ENCODE peak calls at places on chromosomes 3 and 15, in nine cellular contexts. One of them, this sample, is unnamed.

GRCh38 chr3:16741103-16741758 is 136.0 kb upstream of the DAZL start:
- DNase-seq in Calu3: no peak
- DNase-seq in amniotic stem cell: no peak
- DNase-seq in Right ventricle myocardium superior: no peak
- DNase-seq in BE2C: no peak
- DNase-seq in activated CD4-positive, CD25-positive, alpha-beta regulatory T cell treated with anti-CD3 and anti-CD28 coated beads, Interleukin-2, amount 50 U/mL, for 72 hours: no peak
- DNase-seq in hepatocyte: no peak
- DNase-seq in cardiac fibroblast: peak
- DNase-seq in NCI-H1105: no peak
- DNase-seq in this sample: peak

GRCh38 chr3:13419356-13420050 is 619 bp downstream of the NUP210 start:
- DNase-seq in Calu3: peak
- DNase-seq in amniotic stem cell: no peak
- DNase-seq in Right ventricle myocardium superior: peak
- DNase-seq in BE2C: peak
- DNase-seq in activated CD4-positive, CD25-positive, alpha-beta regulatory T cell treated with anti-CD3 and anti-CD28 coated beads, Interleukin-2, amount 50 U/mL, for 72 hours: peak
- DNase-seq in hepatocyte: peak
- DNase-seq in cardiac fibroblast: no peak
- DNase-seq in NCI-H1105: no peak
- DNase-seq in this sample: no peak

GRCh38 chr15:50685976-50686467 is 575 bp downstream of the TRPM7 start:
- DNase-seq in Calu3: peak
- DNase-seq in amniotic stem cell: peak
- DNase-seq in Right ventricle myocardium superior: peak
- DNase-seq in BE2C: peak
- DNase-seq in activated CD4-positive, CD25-positive, alpha-beta regulatory T cell treated with anti-CD3 and anti-CD28 coated beads, Interleukin-2, amount 50 U/mL, for 72 hours: no peak
- DNase-seq in hepatocyte: peak
- DNase-seq in cardiac fibroblast: peak
- DNase-seq in NCI-H1105: peak
- DNase-seq in this sample: peak

GRCh38 chr15:82625136-82625535 is 22.0 kb downstream of the CPEB1 start:
- DNase-seq in Calu3: no peak
- DNase-seq in amniotic stem cell: no peak
- DNase-seq in Right ventricle myocardium superior: no peak
- DNase-seq in BE2C: no peak
- DNase-seq in activated CD4-positive, CD25-positive, alpha-beta regulatory T cell treated with anti-CD3 and anti-CD28 coated beads, Interleukin-2, amount 50 U/mL, for 72 hours: no peak
- DNase-seq in hepatocyte: no peak
- DNase-seq in cardiac fibroblast: no peak
- DNase-seq in NCI-H1105: no peak
- DNase-seq in this sample: no peak

GRCh38 chr3:142888099-142888483 is 792 bp downstream of the PCOLCE2 start:
- DNase-seq in Calu3: peak
- DNase-seq in amniotic stem cell: no peak
- DNase-seq in Right ventricle myocardium superior: peak
- DNase-seq in BE2C: peak
- DNase-seq in activated CD4-positive, CD25-positive, alpha-beta regulatory T cell treated with anti-CD3 and anti-CD28 coated beads, Interleukin-2, amount 50 U/mL, for 72 hours: no peak
- DNase-seq in hepatocyte: peak
- DNase-seq in cardiac fibroblast: peak
- DNase-seq in NCI-H1105: peak
- DNase-seq in this sample: peak

GRCh38 chr15:78988361-78988911 is 43.6 kb upstream of the CTSH start:
- DNase-seq in Calu3: peak
- DNase-seq in amniotic stem cell: peak
- DNase-seq in Right ventricle myocardium superior: peak
- DNase-seq in BE2C: no peak
- DNase-seq in activated CD4-positive, CD25-positive, alpha-beta regulatory T cell treated with anti-CD3 and anti-CD28 coated beads, Interleukin-2, amount 50 U/mL, for 72 hours: no peak
- DNase-seq in hepatocyte: peak
- DNase-seq in cardiac fibroblast: peak
- DNase-seq in NCI-H1105: no peak
- DNase-seq in this sample: peak

GRCh38 chr15:59953392-59953883 is 50.7 kb upstream of the FOXB1 start:
- DNase-seq in Calu3: peak
- DNase-seq in amniotic stem cell: no peak
- DNase-seq in Right ventricle myocardium superior: no peak
- DNase-seq in BE2C: no peak
- DNase-seq in activated CD4-positive, CD25-positive, alpha-beta regulatory T cell treated with anti-CD3 and anti-CD28 coated beads, Interleukin-2, amount 50 U/mL, for 72 hours: no peak
- DNase-seq in hepatocyte: peak
- DNase-seq in cardiac fibroblast: no peak
- DNase-seq in NCI-H1105: peak
- DNase-seq in this sample: no peak

GRCh38 chr3:9947025-9947995 is 4.9 kb downstream of the PRRT3 start:
- DNase-seq in Calu3: peak
- DNase-seq in amniotic stem cell: no peak
- DNase-seq in Right ventricle myocardium superior: peak
- DNase-seq in BE2C: peak
- DNase-seq in activated CD4-positive, CD25-positive, alpha-beta regulatory T cell treated with anti-CD3 and anti-CD28 coated beads, Interleukin-2, amount 50 U/mL, for 72 hours: no peak
- DNase-seq in hepatocyte: peak
- DNase-seq in cardiac fibroblast: peak
- DNase-seq in NCI-H1105: peak
- DNase-seq in this sample: peak

GRCh38 chr3:134211797-134212196 is 38.9 kb downstream of the RYK start:
- DNase-seq in Calu3: peak
- DNase-seq in amniotic stem cell: peak
- DNase-seq in Right ventricle myocardium superior: no peak
- DNase-seq in BE2C: peak
- DNase-seq in activated CD4-positive, CD25-positive, alpha-beta regulatory T cell treated with anti-CD3 and anti-CD28 coated beads, Interleukin-2, amount 50 U/mL, for 72 hours: no peak
- DNase-seq in hepatocyte: peak
- DNase-seq in cardiac fibroblast: peak
- DNase-seq in NCI-H1105: peak
- DNase-seq in this sample: peak

GRCh38 chr3:190586631-190587000 is 72.7 kb downstream of the IL1RAP start:
- DNase-seq in Calu3: peak
- DNase-seq in amniotic stem cell: peak
- DNase-seq in Right ventricle myocardium superior: no peak
- DNase-seq in BE2C: no peak
- DNase-seq in activated CD4-positive, CD25-positive, alpha-beta regulatory T cell treated with anti-CD3 and anti-CD28 coated beads, Interleukin-2, amount 50 U/mL, for 72 hours: peak
- DNase-seq in hepatocyte: peak
- DNase-seq in cardiac fibroblast: peak
- DNase-seq in NCI-H1105: no peak
- DNase-seq in this sample: peak

GRCh38 chr3:54556630-54557029 is 371.2 kb downstream of the LRTM1 start:
- DNase-seq in Calu3: no peak
- DNase-seq in amniotic stem cell: no peak
- DNase-seq in Right ventricle myocardium superior: no peak
- DNase-seq in BE2C: no peak
- DNase-seq in activated CD4-positive, CD25-positive, alpha-beta regulatory T cell treated with anti-CD3 and anti-CD28 coated beads, Interleukin-2, amount 50 U/mL, for 72 hours: no peak
- DNase-seq in hepatocyte: no peak
- DNase-seq in cardiac fibroblast: no peak
- DNase-seq in NCI-H1105: no peak
- DNase-seq in this sample: no peak

GRCh38 chr3:189324538-189325138 is 152.9 kb downstream of the TPRG1 start:
- DNase-seq in Calu3: peak
- DNase-seq in amniotic stem cell: no peak
- DNase-seq in Right ventricle myocardium superior: no peak
- DNase-seq in BE2C: no peak
- DNase-seq in activated CD4-positive, CD25-positive, alpha-beta regulatory T cell treated with anti-CD3 and anti-CD28 coated beads, Interleukin-2, amount 50 U/mL, for 72 hours: peak
- DNase-seq in hepatocyte: peak
- DNase-seq in cardiac fibroblast: peak
- DNase-seq in NCI-H1105: peak
- DNase-seq in this sample: peak

GRCh38 chr3:40580494-40581091 is 55.8 kb downstream of the ZNF621 start:
- DNase-seq in Calu3: peak
- DNase-seq in amniotic stem cell: peak
- DNase-seq in Right ventricle myocardium superior: peak
- DNase-seq in BE2C: peak
- DNase-seq in activated CD4-positive, CD25-positive, alpha-beta regulatory T cell treated with anti-CD3 and anti-CD28 coated beads, Interleukin-2, amount 50 U/mL, for 72 hours: peak
- DNase-seq in hepatocyte: peak
- DNase-seq in cardiac fibroblast: peak
- DNase-seq in NCI-H1105: peak
- DNase-seq in this sample: peak

GRCh38 chr3:38111696-38112377 is 25.1 kb downstream of the ACAA1 start:
- DNase-seq in Calu3: no peak
- DNase-seq in amniotic stem cell: no peak
- DNase-seq in Right ventricle myocardium superior: peak
- DNase-seq in BE2C: no peak
- DNase-seq in activated CD4-positive, CD25-positive, alpha-beta regulatory T cell treated with anti-CD3 and anti-CD28 coated beads, Interleukin-2, amount 50 U/mL, for 72 hours: peak
- DNase-seq in hepatocyte: no peak
- DNase-seq in cardiac fibroblast: no peak
- DNase-seq in NCI-H1105: no peak
- DNase-seq in this sample: no peak

GRCh38 chr3:27923349-27924068 is 201.4 kb upstream of the EOMES start:
- DNase-seq in Calu3: no peak
- DNase-seq in amniotic stem cell: no peak
- DNase-seq in Right ventricle myocardium superior: no peak
- DNase-seq in BE2C: no peak
- DNase-seq in activated CD4-positive, CD25-positive, alpha-beta regulatory T cell treated with anti-CD3 and anti-CD28 coated beads, Interleukin-2, amount 50 U/mL, for 72 hours: no peak
- DNase-seq in hepatocyte: no peak
- DNase-seq in cardiac fibroblast: no peak
- DNase-seq in NCI-H1105: no peak
- DNase-seq in this sample: no peak

GRCh38 chr3:172846103-172846561 is 95.6 kb downstream of the ECT2 start:
- DNase-seq in Calu3: no peak
- DNase-seq in amniotic stem cell: no peak
- DNase-seq in Right ventricle myocardium superior: no peak
- DNase-seq in BE2C: no peak
- DNase-seq in activated CD4-positive, CD25-positive, alpha-beta regulatory T cell treated with anti-CD3 and anti-CD28 coated beads, Interleukin-2, amount 50 U/mL, for 72 hours: no peak
- DNase-seq in hepatocyte: no peak
- DNase-seq in cardiac fibroblast: no peak
- DNase-seq in NCI-H1105: no peak
- DNase-seq in this sample: no peak

GRCh38 chr15:38461089-38461833 is 7.3 kb downstream of the FAM98B start:
- DNase-seq in Calu3: no peak
- DNase-seq in amniotic stem cell: no peak
- DNase-seq in Right ventricle myocardium superior: no peak
- DNase-seq in BE2C: no peak
- DNase-seq in activated CD4-positive, CD25-positive, alpha-beta regulatory T cell treated with anti-CD3 and anti-CD28 coated beads, Interleukin-2, amount 50 U/mL, for 72 hours: no peak
- DNase-seq in hepatocyte: no peak
- DNase-seq in cardiac fibroblast: peak
- DNase-seq in NCI-H1105: no peak
- DNase-seq in this sample: peak

GRCh38 chr3:159669753-159670152 is 318.9 kb upstream of the IL12A start:
- DNase-seq in Calu3: no peak
- DNase-seq in amniotic stem cell: no peak
- DNase-seq in Right ventricle myocardium superior: no peak
- DNase-seq in BE2C: no peak
- DNase-seq in activated CD4-positive, CD25-positive, alpha-beta regulatory T cell treated with anti-CD3 and anti-CD28 coated beads, Interleukin-2, amount 50 U/mL, for 72 hours: no peak
- DNase-seq in hepatocyte: peak
- DNase-seq in cardiac fibroblast: no peak
- DNase-seq in NCI-H1105: no peak
- DNase-seq in this sample: no peak

GRCh38 chr15:37872661-37873060 is 61.8 kb upstream of the TMCO5A start:
- DNase-seq in Calu3: no peak
- DNase-seq in amniotic stem cell: no peak
- DNase-seq in Right ventricle myocardium superior: no peak
- DNase-seq in BE2C: no peak
- DNase-seq in activated CD4-positive, CD25-positive, alpha-beta regulatory T cell treated with anti-CD3 and anti-CD28 coated beads, Interleukin-2, amount 50 U/mL, for 72 hours: no peak
- DNase-seq in hepatocyte: peak
- DNase-seq in cardiac fibroblast: no peak
- DNase-seq in NCI-H1105: no peak
- DNase-seq in this sample: peak

GRCh38 chr3:13279532-13279910 is 140.6 kb downstream of the NUP210 start:
- DNase-seq in Calu3: no peak
- DNase-seq in amniotic stem cell: no peak
- DNase-seq in Right ventricle myocardium superior: peak
- DNase-seq in BE2C: no peak
- DNase-seq in activated CD4-positive, CD25-positive, alpha-beta regulatory T cell treated with anti-CD3 and anti-CD28 coated beads, Interleukin-2, amount 50 U/mL, for 72 hours: no peak
- DNase-seq in hepatocyte: no peak
- DNase-seq in cardiac fibroblast: no peak
- DNase-seq in NCI-H1105: no peak
- DNase-seq in this sample: no peak

GRCh38 chr3:189334064-189334920 is 162.5 kb downstream of the TPRG1 start:
- DNase-seq in Calu3: no peak
- DNase-seq in amniotic stem cell: no peak
- DNase-seq in Right ventricle myocardium superior: no peak
- DNase-seq in BE2C: no peak
- DNase-seq in activated CD4-positive, CD25-positive, alpha-beta regulatory T cell treated with anti-CD3 and anti-CD28 coated beads, Interleukin-2, amount 50 U/mL, for 72 hours: no peak
- DNase-seq in hepatocyte: no peak
- DNase-seq in cardiac fibroblast: peak
- DNase-seq in NCI-H1105: no peak
- DNase-seq in this sample: peak

GRCh38 chr3:58260733-58261132 is 23.1 kb downstream of the ABHD6 start:
- DNase-seq in Calu3: no peak
- DNase-seq in amniotic stem cell: no peak
- DNase-seq in Right ventricle myocardium superior: no peak
- DNase-seq in BE2C: no peak
- DNase-seq in activated CD4-positive, CD25-positive, alpha-beta regulatory T cell treated with anti-CD3 and anti-CD28 coated beads, Interleukin-2, amount 50 U/mL, for 72 hours: no peak
- DNase-seq in hepatocyte: no peak
- DNase-seq in cardiac fibroblast: peak
- DNase-seq in NCI-H1105: no peak
- DNase-seq in this sample: peak

GRCh38 chr3:135382621-135383020 is 582.9 kb upstream of the PPP2R3A start:
- DNase-seq in Calu3: no peak
- DNase-seq in amniotic stem cell: no peak
- DNase-seq in Right ventricle myocardium superior: no peak
- DNase-seq in BE2C: no peak
- DNase-seq in activated CD4-positive, CD25-positive, alpha-beta regulatory T cell treated with anti-CD3 and anti-CD28 coated beads, Interleukin-2, amount 50 U/mL, for 72 hours: no peak
- DNase-seq in hepatocyte: no peak
- DNase-seq in cardiac fibroblast: no peak
- DNase-seq in NCI-H1105: no peak
- DNase-seq in this sample: no peak

GRCh38 chr3:54168451-54168850 is 46.1 kb downstream of the CACNA2D3 start:
- DNase-seq in Calu3: no peak
- DNase-seq in amniotic stem cell: no peak
- DNase-seq in Right ventricle myocardium superior: no peak
- DNase-seq in BE2C: no peak
- DNase-seq in activated CD4-positive, CD25-positive, alpha-beta regulatory T cell treated with anti-CD3 and anti-CD28 coated beads, Interleukin-2, amount 50 U/mL, for 72 hours: no peak
- DNase-seq in hepatocyte: no peak
- DNase-seq in cardiac fibroblast: no peak
- DNase-seq in NCI-H1105: no peak
- DNase-seq in this sample: no peak

GRCh38 chr3:13380991-13381390 is 39.1 kb downstream of the NUP210 start:
- DNase-seq in Calu3: no peak
- DNase-seq in amniotic stem cell: no peak
- DNase-seq in Right ventricle myocardium superior: no peak
- DNase-seq in BE2C: no peak
- DNase-seq in activated CD4-positive, CD25-positive, alpha-beta regulatory T cell treated with anti-CD3 and anti-CD28 coated beads, Interleukin-2, amount 50 U/mL, for 72 hours: no peak
- DNase-seq in hepatocyte: no peak
- DNase-seq in cardiac fibroblast: peak
- DNase-seq in NCI-H1105: no peak
- DNase-seq in this sample: no peak

GRCh38 chr3:158313344-158313927 is 203.5 kb downstream of the RSRC1 start:
- DNase-seq in Calu3: peak
- DNase-seq in amniotic stem cell: no peak
- DNase-seq in Right ventricle myocardium superior: no peak
- DNase-seq in BE2C: peak
- DNase-seq in activated CD4-positive, CD25-positive, alpha-beta regulatory T cell treated with anti-CD3 and anti-CD28 coated beads, Interleukin-2, amount 50 U/mL, for 72 hours: no peak
- DNase-seq in hepatocyte: peak
- DNase-seq in cardiac fibroblast: peak
- DNase-seq in NCI-H1105: peak
- DNase-seq in this sample: peak

GRCh38 chr3:46848271-46849097 is 14.8 kb downstream of the MYL3 start:
- DNase-seq in Calu3: peak
- DNase-seq in amniotic stem cell: no peak
- DNase-seq in Right ventricle myocardium superior: peak
- DNase-seq in BE2C: no peak
- DNase-seq in activated CD4-positive, CD25-positive, alpha-beta regulatory T cell treated with anti-CD3 and anti-CD28 coated beads, Interleukin-2, amount 50 U/mL, for 72 hours: peak
- DNase-seq in hepatocyte: peak
- DNase-seq in cardiac fibroblast: peak
- DNase-seq in NCI-H1105: no peak
- DNase-seq in this sample: peak

GRCh38 chr3:179673522-179673921 is 20.7 kb downstream of the USP13 start:
- DNase-seq in Calu3: no peak
- DNase-seq in amniotic stem cell: no peak
- DNase-seq in Right ventricle myocardium superior: no peak
- DNase-seq in BE2C: no peak
- DNase-seq in activated CD4-positive, CD25-positive, alpha-beta regulatory T cell treated with anti-CD3 and anti-CD28 coated beads, Interleukin-2, amount 50 U/mL, for 72 hours: no peak
- DNase-seq in hepatocyte: no peak
- DNase-seq in cardiac fibroblast: no peak
- DNase-seq in NCI-H1105: no peak
- DNase-seq in this sample: no peak

GRCh38 chr3:12221663-12222062 is 63.0 kb upstream of the TIMP4 start:
- DNase-seq in Calu3: no peak
- DNase-seq in amniotic stem cell: no peak
- DNase-seq in Right ventricle myocardium superior: no peak
- DNase-seq in BE2C: no peak
- DNase-seq in activated CD4-positive, CD25-positive, alpha-beta regulatory T cell treated with anti-CD3 and anti-CD28 coated beads, Interleukin-2, amount 50 U/mL, for 72 hours: no peak
- DNase-seq in hepatocyte: peak
- DNase-seq in cardiac fibroblast: no peak
- DNase-seq in NCI-H1105: no peak
- DNase-seq in this sample: no peak

GRCh38 chr15:31974855-31975421 is 55.4 kb upstream of the CHRNA7 start:
- DNase-seq in Calu3: peak
- DNase-seq in amniotic stem cell: no peak
- DNase-seq in Right ventricle myocardium superior: no peak
- DNase-seq in BE2C: peak
- DNase-seq in activated CD4-positive, CD25-positive, alpha-beta regulatory T cell treated with anti-CD3 and anti-CD28 coated beads, Interleukin-2, amount 50 U/mL, for 72 hours: no peak
- DNase-seq in hepatocyte: peak
- DNase-seq in cardiac fibroblast: peak
- DNase-seq in NCI-H1105: peak
- DNase-seq in this sample: peak

GRCh38 chr3:11251807-11252176 is 20.4 kb upstream of the ATG7 start:
- DNase-seq in Calu3: no peak
- DNase-seq in amniotic stem cell: no peak
- DNase-seq in Right ventricle myocardium superior: no peak
- DNase-seq in BE2C: no peak
- DNase-seq in activated CD4-positive, CD25-positive, alpha-beta regulatory T cell treated with anti-CD3 and anti-CD28 coated beads, Interleukin-2, amount 50 U/mL, for 72 hours: no peak
- DNase-seq in hepatocyte: no peak
- DNase-seq in cardiac fibroblast: no peak
- DNase-seq in NCI-H1105: no peak
- DNase-seq in this sample: no peak

This sample was measured in AG08395.